ENCODE peak calls at places on chromosome 6, in nine cellular contexts. G, R, I, J, F, E, L, T and B are unnamed samples.

GRCh38 chr6:47135772-47136171 is 93.6 kb upstream of the ADGRF1 start:
- DNase-seq in G (no peak), R (no peak), I (peak), J (no peak), F (no peak), E (no peak), L (no peak), T (peak), B (no peak)

GRCh38 chr6:169073311-169073710 is 180.3 kb downstream of the THBS2 start:
- DNase-seq in G (no peak), R (no peak), I (no peak), J (no peak), F (no peak), E (no peak), L (no peak), T (no peak), B (peak)

GRCh38 chr6:122604676-122605075 is 5.5 kb upstream of the PKIB start:
- DNase-seq in G (no peak), R (no peak), I (no peak), J (no peak), F (no peak), E (no peak), L (no peak), T (no peak), B (no peak)

GRCh38 chr6:97133071-97133470 is 149.9 kb downstream of the MMS22L start:
- DNase-seq in G (no peak), R (no peak), I (no peak), J (no peak), F (no peak), E (no peak), L (no peak), T (no peak), B (no peak)

GRCh38 chr6:117477988-117478852 is 4.3 kb upstream of the DCBLD1 start:
- DNase-seq in G (peak), R (no peak), I (peak), J (no peak), F (no peak), E (peak), L (peak), T (no peak), B (no peak)

GRCh38 chr6:150749091-150749670 is 116.3 kb upstream of the MTHFD1L start:
- DNase-seq in G (no peak), R (no peak), I (no peak), J (no peak), F (no peak), E (no peak), L (no peak), T (no peak), B (no peak)

GRCh38 chr6:8683204-8683603 is 247.9 kb upstream of the SLC35B3 start:
- DNase-seq in G (no peak), R (no peak), I (no peak), J (no peak), F (no peak), E (no peak), L (no peak), T (no peak), B (no peak)

GRCh38 chr6:137570307-137570832 is 76.2 kb upstream of the OLIG3 start:
- DNase-seq in G (no peak), R (no peak), I (no peak), J (no peak), F (no peak), E (no peak), L (no peak), T (no peak), B (no peak)

GRCh38 chr6:36544228-36544627 is 3.1 kb downstream of the STK38 start:
- DNase-seq in G (no peak), R (no peak), I (peak), J (no peak), F (no peak), E (no peak), L (no peak), T (no peak), B (peak)

GRCh38 chr6:137754366-137754765 is 112.7 kb upstream of the TNFAIP3 start:
- DNase-seq in G (no peak), R (no peak), I (peak), J (no peak), F (no peak), E (no peak), L (peak), T (no peak), B (no peak)

GRCh38 chr6:90362273-90362672 is 65.6 kb upstream of the BACH2 start:
- DNase-seq in G (no peak), R (no peak), I (no peak), J (no peak), F (no peak), E (no peak), L (no peak), T (no peak), B (no peak)

GRCh38 chr6:118939683-118940082 is 4.7 kb upstream of the MCM9 start:
- DNase-seq in G (no peak), R (no peak), I (no peak), J (no peak), F (no peak), E (no peak), L (no peak), T (no peak), B (no peak)

GRCh38 chr6:10099086-10099499 is 315.8 kb downstream of the TFAP2A start:
- DNase-seq in G (no peak), R (no peak), I (peak), J (peak), F (no peak), E (no peak), L (no peak), T (no peak), B (no peak)

GRCh38 chr6:43645613-43645964 is 753 bp downstream of the RSPH9 start:
- DNase-seq in G (no peak), R (no peak), I (no peak), J (no peak), F (no peak), E (no peak), L (no peak), T (no peak), B (no peak)

GRCh38 chr6:160919713-160920112 is 71.9 kb upstream of the MAP3K4 start:
- DNase-seq in G (no peak), R (no peak), I (no peak), J (no peak), F (no peak), E (no peak), L (no peak), T (no peak), B (no peak)

GRCh38 chr6:87756858-87757257 is 54.8 kb upstream of the AKIRIN2 start:
- DNase-seq in G (no peak), R (no peak), I (peak), J (no peak), F (no peak), E (no peak), L (peak), T (no peak), B (peak)

GRCh38 chr6:82178084-82178758 is 69.3 kb downstream of the IBTK start:
- DNase-seq in G (no peak), R (no peak), I (peak), J (no peak), F (no peak), E (no peak), L (no peak), T (no peak), B (no peak)

GRCh38 chr6:134740473-134741192 is 209.3 kb downstream of the ALDH8A1 start:
- DNase-seq in G (no peak), R (no peak), I (no peak), J (no peak), F (no peak), E (no peak), L (no peak), T (no peak), B (no peak)

GRCh38 chr6:112409311-112409710 is 62.2 kb downstream of the RFPL4B start:
- DNase-seq in G (no peak), R (no peak), I (no peak), J (no peak), F (no peak), E (no peak), L (no peak), T (no peak), B (no peak)

GRCh38 chr6:109139109-109139508 is 43.8 kb downstream of the CEP57L1 start:
- DNase-seq in G (no peak), R (no peak), I (no peak), J (no peak), F (no peak), E (no peak), L (no peak), T (no peak), B (peak)

GRCh38 chr6:125812394-125813231 is 21.9 kb downstream of the NCOA7 start:
- DNase-seq in G (no peak), R (no peak), I (no peak), J (no peak), F (no peak), E (no peak), L (no peak), T (peak), B (peak)

GRCh38 chr6:11754625-11755289 is 23.8 kb downstream of the ADTRP start:
- DNase-seq in G (no peak), R (no peak), I (no peak), J (no peak), F (no peak), E (no peak), L (no peak), T (no peak), B (no peak)

GRCh38 chr6:156807795-156808194 is 30.6 kb downstream of the ARID1B start:
- DNase-seq in G (no peak), R (no peak), I (no peak), J (no peak), F (no peak), E (no peak), L (no peak), T (no peak), B (no peak)

GRCh38 chr6:42996513-42996912 is 12.1 kb downstream of the PPP2R5D start:
- DNase-seq in G (no peak), R (no peak), I (no peak), J (no peak), F (no peak), E (no peak), L (no peak), T (no peak), B (no peak)

GRCh38 chr6:141580988-141581387 is 551.7 kb upstream of the GJE1 start:
- DNase-seq in G (no peak), R (no peak), I (no peak), J (no peak), F (no peak), E (no peak), L (no peak), T (no peak), B (no peak)

GRCh38 chr6:108363756-108364356 is 69.0 kb downstream of the AFG1L start:
- DNase-seq in G (no peak), R (no peak), I (peak), J (no peak), F (no peak), E (peak), L (no peak), T (no peak), B (no peak)

GRCh38 chr6:99192561-99192960 is 156.9 kb downstream of the FAXC start:
- DNase-seq in G (no peak), R (no peak), I (no peak), J (no peak), F (no peak), E (no peak), L (no peak), T (no peak), B (no peak)
- H3K4me3 ChIP-seq in G (no peak), R (no peak), I (no peak), J (no peak), F (no peak), E (no peak), L (no peak), T (no peak), B (no peak)

GRCh38 chr6:28205879-28206278 is 19.2 kb upstream of the ZSCAN9 start:
- DNase-seq in G (no peak), R (no peak), I (no peak), J (no peak), F (no peak), E (no peak), L (no peak), T (no peak), B (no peak)

GRCh38 chr6:28207244-28208179 is 17.6 kb upstream of the ZSCAN9 start:
- DNase-seq in G (peak), R (no peak), I (peak), J (no peak), F (peak), E (peak), L (no peak), T (no peak), B (peak)

GRCh38 chr6:28209753-28210535 is 15.1 kb upstream of the ZSCAN9 start:
- DNase-seq in G (no peak), R (no peak), I (no peak), J (no peak), F (no peak), E (no peak), L (no peak), T (no peak), B (no peak)

GRCh38 chr6:28206527-28207243 is 18.4 kb upstream of the ZSCAN9 start:
- DNase-seq in G (peak), R (no peak), I (no peak), J (no peak), F (peak), E (peak), L (no peak), T (no peak), B (no peak)

DNA sequence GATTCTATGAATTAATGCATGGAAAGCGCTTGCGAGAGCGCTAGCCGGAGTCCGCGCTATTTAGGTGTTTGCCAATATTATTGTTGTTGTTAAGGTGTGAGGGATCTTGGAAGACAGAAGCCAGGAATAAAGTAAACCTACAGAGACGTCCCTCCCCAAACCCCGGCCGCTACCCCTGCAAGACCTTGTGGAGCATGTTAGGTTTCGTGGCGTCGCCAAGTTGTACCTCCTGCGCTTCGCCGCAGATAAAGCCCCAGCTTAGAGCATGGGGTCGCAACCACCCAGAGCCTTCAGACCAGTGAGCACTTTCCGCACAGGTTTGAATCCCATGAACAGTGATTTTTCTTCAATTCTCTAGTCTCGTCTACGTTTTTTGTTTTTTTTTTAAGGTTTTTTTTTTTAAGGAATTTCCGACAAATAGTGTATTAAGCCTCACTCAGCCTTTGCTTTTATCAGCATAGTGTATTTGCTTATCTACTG is 16.9 kb upstream of the ZSCAN9 start:
- DNase-seq in G (peak), R (no peak), I (no peak), J (no peak), F (peak), E (peak), L (no peak), T (no peak), B (peak)
- H3K4me3 ChIP-seq in G (peak), R (no peak), I (peak), J (peak), F (peak), E (peak), L (no peak), T (peak), B (peak)

GRCh38 chr6:31732029-31732428 is 2.9 kb upstream of the DDAH2 start:
- DNase-seq in G (no peak), R (no peak), I (no peak), J (no peak), F (no peak), E (no peak), L (no peak), T (no peak), B (no peak)

GRCh38 chr6:31729979-31730630 is 1.0 kb upstream of the DDAH2 start:
- DNase-seq in G (peak), R (no peak), I (peak), J (peak), F (peak), E (peak), L (peak), T (peak), B (peak)

GRCh38 chr6:31728767-31729514 is at the start of gene DDAH2:
- DNase-seq in G (peak), R (no peak), I (no peak), J (no peak), F (no peak), E (no peak), L (no peak), T (no peak), B (no peak)

GRCh38 chr6:31729515-31729978 is 448 bp upstream of the DDAH2 start:
- DNase-seq in G (peak), R (no peak), I (peak), J (peak), F (peak), E (peak), L (peak), T (peak), B (peak)

DNA sequence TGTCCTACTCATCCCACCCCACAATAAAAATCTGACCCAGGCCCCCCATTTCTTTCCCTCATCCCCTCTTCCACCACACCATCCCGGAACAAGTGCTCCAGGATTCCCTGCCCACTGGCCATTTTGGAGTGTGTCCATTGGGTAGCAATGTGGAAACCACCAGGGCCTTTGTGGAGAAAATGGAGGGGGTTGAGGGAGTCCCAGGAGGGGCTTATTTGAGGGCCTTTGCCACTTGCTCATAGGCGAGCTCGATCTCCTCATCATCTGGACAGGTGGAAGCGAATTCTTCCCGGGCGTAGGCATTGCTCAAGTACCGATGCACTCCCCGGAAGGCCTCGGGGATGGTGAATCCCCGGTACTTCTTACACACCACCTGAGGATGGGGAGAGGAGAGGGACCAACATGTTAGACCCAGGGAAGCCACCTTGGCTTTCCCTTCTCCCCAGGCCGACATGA is 1.6 kb upstream of the DDAH2 start:
- DNase-seq in G (no peak), R (no peak), I (peak), J (no peak), F (no peak), E (peak), L (no peak), T (no peak), B (peak)
- H3K4me3 ChIP-seq in G (peak), R (peak), I (peak), J (peak), F (peak), E (peak), L (no peak), T (peak), B (peak)

GRCh38 chr6:28537065-28537464 is 11.4 kb downstream of the GPX5 start:
- DNase-seq in G (no peak), R (no peak), I (no peak), J (no peak), F (no peak), E (peak), L (no peak), T (no peak), B (no peak)
- H3K4me3 ChIP-seq in G (peak), R (no peak), I (no peak), J (no peak), F (no peak), E (peak), L (peak), T (no peak), B (no peak)

GRCh38 chr6:51678274-51678673 is 409.1 kb downstream of the PKHD1 start:
- DNase-seq in G (no peak), R (no peak), I (no peak), J (no peak), F (no peak), E (no peak), L (no peak), T (no peak), B (no peak)

GRCh38 chr6:51684038-51684437 is 403.4 kb downstream of the PKHD1 start:
- DNase-seq in G (no peak), R (no peak), I (no peak), J (no peak), F (no peak), E (no peak), L (no peak), T (no peak), B (no peak)

GRCh38 chr6:51675020-51675419 is 412.4 kb downstream of the PKHD1 start:
- DNase-seq in G (no peak), R (no peak), I (no peak), J (no peak), F (no peak), E (no peak), L (no peak), T (no peak), B (no peak)

GRCh38 chr6:51675551-51676275 is 411.7 kb downstream of the PKHD1 start:
- DNase-seq in G (no peak), R (no peak), I (no peak), J (no peak), F (no peak), E (no peak), L (no peak), T (no peak), B (no peak)

DNA sequence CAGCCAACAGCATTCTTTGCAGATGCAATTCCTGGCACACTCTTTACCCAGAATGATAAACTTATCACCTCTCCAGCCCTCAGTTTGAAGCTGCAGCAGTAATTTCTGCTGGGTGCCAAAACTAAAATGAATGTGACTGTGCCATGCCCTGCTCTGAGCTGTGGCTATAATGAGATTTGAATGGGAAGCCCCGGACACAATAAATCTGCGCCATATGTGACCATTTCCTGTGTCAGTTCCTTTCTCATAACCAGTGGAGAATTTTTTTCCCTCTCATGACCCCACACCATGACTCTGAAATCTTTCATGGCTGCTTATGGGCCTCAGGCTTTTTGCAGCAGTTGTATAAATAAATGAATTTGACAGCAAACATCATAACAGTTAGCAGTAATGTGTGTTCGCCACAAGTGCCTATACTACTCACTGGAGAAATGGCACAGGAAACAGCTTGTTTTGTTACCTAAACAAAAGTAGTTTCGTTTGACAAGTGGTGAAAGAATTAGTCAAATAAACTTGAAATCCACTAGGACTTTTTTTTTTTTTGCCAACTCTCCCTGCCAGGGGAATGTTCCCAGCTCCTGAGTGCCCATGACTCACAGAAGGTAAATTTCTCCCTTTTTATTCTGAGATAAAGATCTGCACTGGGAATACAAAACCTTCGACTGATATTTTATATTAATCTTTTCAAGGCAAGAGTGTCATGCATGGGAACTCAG is 408.4 kb downstream of the PKHD1 start:
- DNase-seq in G (no peak), R (no peak), I (no peak), J (no peak), F (no peak), E (no peak), L (no peak), T (no peak), B (no peak)
- H3K4me3 ChIP-seq in G (no peak), R (no peak), I (no peak), J (no peak), F (no peak), E (no peak), L (no peak), T (no peak), B (no peak)